ENCODE peak calls at places on chromosomes 7 and 10, in nine cellular contexts. One of them, this sample, is unnamed. For H3K9me3, the result is how much of the 10 kb centered on the place peaks cover.

GRCh38 chr7:80147543-80148376 is 13.1 kb downstream of the GNAI1 start:
- DNase-seq in CD8-positive, alpha-beta T cell: no peak
- DNase-seq in gastrocnemius medialis: no peak
- DNase-seq in mucosa of descending colon: no peak
- DNase-seq in Caco-2: no peak
- DNase-seq in HepG2: no peak
- DNase-seq in uterus: no peak
- DNase-seq in heart left ventricle: no peak
- DNase-seq in heart right ventricle: no peak
- DNase-seq in this sample: no peak

GRCh38 chr7:46713868-46714596 is 793.0 kb upstream of the IGFBP3 start:
- DNase-seq in heart right ventricle: no peak
- DNase-seq in CD8-positive, alpha-beta T cell: no peak
- DNase-seq in Caco-2: no peak
- DNase-seq in HepG2: no peak
- DNase-seq in gastrocnemius medialis: peak
- DNase-seq in uterus: peak
- DNase-seq in heart left ventricle: peak
- DNase-seq in mucosa of descending colon: peak
- DNase-seq in this sample: peak

GRCh38 chr10:93352638-93353383 is 129.3 kb downstream of the MYOF start:
- DNase-seq in HepG2: peak
- DNase-seq in mucosa of descending colon: no peak
- DNase-seq in heart left ventricle: no peak
- DNase-seq in Caco-2: no peak
- DNase-seq in uterus: no peak
- DNase-seq in CD8-positive, alpha-beta T cell: no peak
- DNase-seq in heart right ventricle: no peak
- DNase-seq in gastrocnemius medialis: no peak
- DNase-seq in this sample: no peak

GRCh38 chr10:106467506-106467905 is 697.0 kb downstream of the SORCS1 start:
- DNase-seq in HepG2: no peak
- DNase-seq in mucosa of descending colon: no peak
- DNase-seq in CD8-positive, alpha-beta T cell: no peak
- DNase-seq in gastrocnemius medialis: no peak
- DNase-seq in heart right ventricle: no peak
- DNase-seq in heart left ventricle: no peak
- DNase-seq in Caco-2: no peak
- DNase-seq in uterus: no peak
- DNase-seq in this sample: no peak

GRCh38 chr10:125797999-125798662 is 22.5 kb upstream of the MMP21 start:
- DNase-seq in uterus: no peak
- DNase-seq in gastrocnemius medialis: no peak
- DNase-seq in HepG2: peak
- DNase-seq in mucosa of descending colon: no peak
- DNase-seq in heart left ventricle: no peak
- DNase-seq in CD8-positive, alpha-beta T cell: no peak
- DNase-seq in Caco-2: no peak
- DNase-seq in heart right ventricle: no peak
- DNase-seq in this sample: no peak

GRCh38 chr7:93043393-93043985 is 74.3 kb downstream of the SAMD9 start:
- DNase-seq in Caco-2: no peak
- DNase-seq in uterus: no peak
- DNase-seq in CD8-positive, alpha-beta T cell: no peak
- DNase-seq in heart left ventricle: no peak
- DNase-seq in gastrocnemius medialis: no peak
- DNase-seq in HepG2: no peak
- DNase-seq in mucosa of descending colon: no peak
- DNase-seq in heart right ventricle: peak
- DNase-seq in this sample: peak

GRCh38 chr10:124446830-124447740 is 2.8 kb downstream of the NKX1-2 start:
- DNase-seq in HepG2: no peak
- DNase-seq in CD8-positive, alpha-beta T cell: no peak
- DNase-seq in heart left ventricle: no peak
- DNase-seq in mucosa of descending colon: no peak
- DNase-seq in heart right ventricle: no peak
- DNase-seq in Caco-2: no peak
- DNase-seq in uterus: no peak
- DNase-seq in gastrocnemius medialis: no peak
- DNase-seq in this sample: no peak

GRCh38 chr7:3007696-3008095 is 36.0 kb downstream of the CARD11 start:
- DNase-seq in Caco-2: no peak
- DNase-seq in mucosa of descending colon: no peak
- DNase-seq in heart right ventricle: no peak
- DNase-seq in heart left ventricle: no peak
- DNase-seq in gastrocnemius medialis: no peak
- DNase-seq in uterus: no peak
- DNase-seq in HepG2: no peak
- DNase-seq in CD8-positive, alpha-beta T cell: no peak
- DNase-seq in this sample: no peak

GRCh38 chr7:4713183-4713784 is 31.2 kb downstream of the FOXK1 start:
- DNase-seq in mucosa of descending colon: no peak
- DNase-seq in heart right ventricle: no peak
- DNase-seq in uterus: no peak
- DNase-seq in gastrocnemius medialis: no peak
- DNase-seq in heart left ventricle: no peak
- DNase-seq in CD8-positive, alpha-beta T cell: no peak
- DNase-seq in HepG2: no peak
- DNase-seq in Caco-2: no peak
- DNase-seq in this sample: peak

GRCh38 chr7:4711634-4712033 is 29.5 kb downstream of the FOXK1 start:
- DNase-seq in CD8-positive, alpha-beta T cell: no peak
- DNase-seq in HepG2: no peak
- DNase-seq in heart right ventricle: no peak
- DNase-seq in heart left ventricle: no peak
- DNase-seq in uterus: no peak
- DNase-seq in mucosa of descending colon: no peak
- DNase-seq in gastrocnemius medialis: no peak
- DNase-seq in Caco-2: no peak
- DNase-seq in this sample: peak

GRCh38 chr7:4714161-4714700 is 32.1 kb downstream of the FOXK1 start:
- DNase-seq in heart right ventricle: no peak
- DNase-seq in gastrocnemius medialis: no peak
- DNase-seq in Caco-2: no peak
- DNase-seq in CD8-positive, alpha-beta T cell: no peak
- DNase-seq in heart left ventricle: no peak
- DNase-seq in mucosa of descending colon: no peak
- DNase-seq in HepG2: no peak
- DNase-seq in uterus: no peak
- DNase-seq in this sample: no peak

GRCh38 chr7:4711093-4711492 is 29.0 kb downstream of the FOXK1 start:
- DNase-seq in gastrocnemius medialis: no peak
- DNase-seq in uterus: no peak
- DNase-seq in heart left ventricle: no peak
- DNase-seq in HepG2: no peak
- DNase-seq in heart right ventricle: no peak
- DNase-seq in CD8-positive, alpha-beta T cell: no peak
- DNase-seq in mucosa of descending colon: no peak
- DNase-seq in Caco-2: no peak
- DNase-seq in this sample: no peak

DNA sequence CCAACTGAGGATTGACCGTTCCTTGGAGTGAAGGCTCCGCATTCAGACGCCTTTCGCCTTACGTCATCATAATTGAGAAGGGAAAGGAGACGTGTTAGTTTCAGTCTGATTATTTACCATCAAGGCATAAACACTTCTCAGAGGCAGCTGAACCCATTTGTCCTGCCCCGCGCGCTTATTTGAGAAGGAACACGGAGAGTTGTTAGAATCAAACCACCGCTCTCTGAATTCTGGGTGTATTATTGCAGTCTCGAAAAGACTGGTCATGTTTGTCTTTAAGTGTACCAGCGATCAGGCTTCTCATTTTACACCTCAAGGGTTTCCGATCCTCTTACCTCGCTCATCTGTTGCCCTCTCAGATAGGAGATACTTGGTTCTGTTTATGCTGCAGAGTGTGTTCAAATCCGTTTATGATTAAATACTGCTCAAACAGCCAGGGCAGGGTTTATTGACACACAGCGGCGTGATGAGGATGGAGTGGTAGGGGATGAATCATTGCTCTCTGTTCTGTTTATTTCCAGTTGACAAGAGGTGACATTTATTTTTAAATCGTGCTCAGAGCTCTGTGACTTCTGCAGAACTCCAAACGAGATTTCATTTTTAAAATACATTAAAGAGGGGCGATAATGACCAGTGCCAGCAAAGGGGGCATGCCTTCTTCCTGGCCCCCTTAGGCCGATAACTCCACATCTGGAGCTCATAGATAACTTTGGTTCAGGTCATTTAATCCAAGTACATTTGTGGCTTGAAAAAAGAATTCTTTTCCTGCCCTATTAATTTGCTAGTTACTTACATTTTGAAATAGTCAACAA is 30.5 kb downstream of the FOXK1 start:
- DNase-seq in gastrocnemius medialis: peak
- DNase-seq in Caco-2: no peak
- DNase-seq in mucosa of descending colon: no peak
- DNase-seq in HepG2: peak
- DNase-seq in uterus: no peak
- DNase-seq in heart left ventricle: no peak
- DNase-seq in CD8-positive, alpha-beta T cell: no peak
- DNase-seq in heart right ventricle: no peak
- DNase-seq in this sample: peak
- H3K4me3 ChIP-seq in gastrocnemius medialis: no peak
- H3K4me3 ChIP-seq in Caco-2: no peak
- H3K4me3 ChIP-seq in mucosa of descending colon: no peak
- H3K4me3 ChIP-seq in HepG2: peak
- H3K4me3 ChIP-seq in uterus: no peak
- H3K4me3 ChIP-seq in heart left ventricle: no peak
- H3K4me3 ChIP-seq in CD8-positive, alpha-beta T cell: no peak
- H3K4me3 ChIP-seq in heart right ventricle: no peak
- H3K4me3 ChIP-seq in this sample: no peak

GRCh38 chr10:18576586-18576985 is 74.8 kb downstream of the NSUN6 start:
- DNase-seq in mucosa of descending colon: no peak
- DNase-seq in gastrocnemius medialis: no peak
- DNase-seq in HepG2: no peak
- DNase-seq in uterus: no peak
- DNase-seq in heart right ventricle: no peak
- DNase-seq in Caco-2: no peak
- DNase-seq in CD8-positive, alpha-beta T cell: no peak
- DNase-seq in heart left ventricle: no peak
- DNase-seq in this sample: no peak

GRCh38 chr10:18571076-18571475 is 80.3 kb downstream of the NSUN6 start:
- DNase-seq in gastrocnemius medialis: no peak
- DNase-seq in heart right ventricle: no peak
- DNase-seq in heart left ventricle: no peak
- DNase-seq in HepG2: no peak
- DNase-seq in uterus: no peak
- DNase-seq in mucosa of descending colon: no peak
- DNase-seq in CD8-positive, alpha-beta T cell: no peak
- DNase-seq in Caco-2: no peak
- DNase-seq in this sample: no peak

GRCh38 chr10:18572959-18573561 is 78.3 kb downstream of the NSUN6 start:
- DNase-seq in uterus: no peak
- DNase-seq in Caco-2: no peak
- DNase-seq in heart right ventricle: no peak
- DNase-seq in gastrocnemius medialis: no peak
- DNase-seq in CD8-positive, alpha-beta T cell: no peak
- DNase-seq in mucosa of descending colon: no peak
- DNase-seq in heart left ventricle: no peak
- DNase-seq in HepG2: no peak
- DNase-seq in this sample: no peak

GRCh38 chr10:18567343-18567856 is 84.0 kb downstream of the NSUN6 start:
- DNase-seq in uterus: no peak
- DNase-seq in HepG2: no peak
- DNase-seq in heart left ventricle: no peak
- DNase-seq in CD8-positive, alpha-beta T cell: no peak
- DNase-seq in Caco-2: no peak
- DNase-seq in gastrocnemius medialis: no peak
- DNase-seq in heart right ventricle: no peak
- DNase-seq in mucosa of descending colon: no peak
- DNase-seq in this sample: no peak

GRCh38 chr10:18571780-18572179 is 79.6 kb downstream of the NSUN6 start:
- DNase-seq in CD8-positive, alpha-beta T cell: no peak
- DNase-seq in uterus: no peak
- DNase-seq in gastrocnemius medialis: no peak
- DNase-seq in mucosa of descending colon: no peak
- DNase-seq in Caco-2: no peak
- DNase-seq in heart left ventricle: no peak
- DNase-seq in heart right ventricle: no peak
- DNase-seq in HepG2: no peak
- DNase-seq in this sample: no peak
- H3K9me3 ChIP-seq in CD8-positive, alpha-beta T cell: under half
- H3K9me3 ChIP-seq in uterus: under half
- H3K9me3 ChIP-seq in gastrocnemius medialis: under half
- H3K9me3 ChIP-seq in mucosa of descending colon: under half
- H3K9me3 ChIP-seq in Caco-2: under half
- H3K9me3 ChIP-seq in heart left ventricle: under half
- H3K9me3 ChIP-seq in heart right ventricle: under half
- H3K9me3 ChIP-seq in HepG2: half or more
- H3K9me3 ChIP-seq in this sample: under half

GRCh38 chr7:42224391-42225003 is 12.5 kb downstream of the GLI3 start:
- DNase-seq in CD8-positive, alpha-beta T cell: no peak
- DNase-seq in HepG2: no peak
- DNase-seq in Caco-2: no peak
- DNase-seq in gastrocnemius medialis: no peak
- DNase-seq in heart right ventricle: no peak
- DNase-seq in mucosa of descending colon: no peak
- DNase-seq in uterus: no peak
- DNase-seq in heart left ventricle: no peak
- DNase-seq in this sample: no peak

GRCh38 chr7:42227523-42227922 is 9.5 kb downstream of the GLI3 start:
- DNase-seq in HepG2: no peak
- DNase-seq in gastrocnemius medialis: no peak
- DNase-seq in heart left ventricle: no peak
- DNase-seq in heart right ventricle: no peak
- DNase-seq in uterus: no peak
- DNase-seq in CD8-positive, alpha-beta T cell: no peak
- DNase-seq in Caco-2: no peak
- DNase-seq in mucosa of descending colon: no peak
- DNase-seq in this sample: no peak

GRCh38 chr7:42231043-42231442 is 6.0 kb downstream of the GLI3 start:
- DNase-seq in uterus: no peak
- DNase-seq in mucosa of descending colon: no peak
- DNase-seq in heart right ventricle: no peak
- DNase-seq in gastrocnemius medialis: no peak
- DNase-seq in heart left ventricle: no peak
- DNase-seq in Caco-2: no peak
- DNase-seq in HepG2: no peak
- DNase-seq in CD8-positive, alpha-beta T cell: no peak
- DNase-seq in this sample: no peak

GRCh38 chr7:42226354-42226941 is 10.6 kb downstream of the GLI3 start:
- DNase-seq in gastrocnemius medialis: no peak
- DNase-seq in CD8-positive, alpha-beta T cell: no peak
- DNase-seq in mucosa of descending colon: no peak
- DNase-seq in heart left ventricle: no peak
- DNase-seq in HepG2: no peak
- DNase-seq in uterus: no peak
- DNase-seq in Caco-2: no peak
- DNase-seq in heart right ventricle: no peak
- DNase-seq in this sample: no peak

DNA sequence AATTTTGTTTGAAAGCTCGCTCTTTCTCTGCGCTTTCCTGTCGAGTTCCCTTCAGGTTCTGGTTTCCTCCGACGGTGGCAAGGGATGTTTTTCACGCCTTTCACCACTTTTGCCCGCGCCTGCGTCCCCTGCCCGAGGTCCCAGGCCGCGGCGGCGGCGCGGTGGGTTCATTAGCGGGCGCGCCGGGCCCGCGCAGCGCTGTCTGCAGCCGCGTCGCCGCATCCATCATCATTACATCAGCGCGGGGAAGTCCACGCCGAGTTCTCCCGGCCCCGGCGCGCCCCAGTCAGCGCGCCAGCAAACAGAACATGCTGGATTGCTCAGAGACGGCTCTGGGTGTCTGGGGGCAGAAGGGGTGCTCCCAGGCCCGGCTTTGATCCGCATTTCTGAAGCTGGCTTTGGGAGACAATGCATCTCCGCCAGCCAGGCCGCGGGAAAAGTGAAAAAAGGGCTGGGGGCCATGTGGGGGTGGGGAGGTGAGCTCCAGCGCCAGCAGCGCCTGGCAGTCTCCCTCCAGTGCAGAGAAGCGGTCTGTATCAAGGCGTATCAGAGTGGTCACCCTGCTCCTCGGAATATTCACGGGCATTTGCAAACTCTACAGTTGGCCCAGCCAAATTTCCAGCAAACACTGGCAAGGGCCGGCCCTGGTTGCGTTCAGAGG is 8.9 kb downstream of the GLI3 start:
- DNase-seq in CD8-positive, alpha-beta T cell: no peak
- DNase-seq in HepG2: no peak
- DNase-seq in heart left ventricle: peak
- DNase-seq in mucosa of descending colon: no peak
- DNase-seq in Caco-2: no peak
- DNase-seq in heart right ventricle: peak
- DNase-seq in gastrocnemius medialis: no peak
- DNase-seq in uterus: peak
- DNase-seq in this sample: peak
- H3K4me3 ChIP-seq in CD8-positive, alpha-beta T cell: no peak
- H3K4me3 ChIP-seq in HepG2: no peak
- H3K4me3 ChIP-seq in heart left ventricle: peak
- H3K4me3 ChIP-seq in mucosa of descending colon: no peak
- H3K4me3 ChIP-seq in Caco-2: no peak
- H3K4me3 ChIP-seq in heart right ventricle: peak
- H3K4me3 ChIP-seq in gastrocnemius medialis: peak
- H3K4me3 ChIP-seq in uterus: peak
- H3K4me3 ChIP-seq in this sample: peak

DNA sequence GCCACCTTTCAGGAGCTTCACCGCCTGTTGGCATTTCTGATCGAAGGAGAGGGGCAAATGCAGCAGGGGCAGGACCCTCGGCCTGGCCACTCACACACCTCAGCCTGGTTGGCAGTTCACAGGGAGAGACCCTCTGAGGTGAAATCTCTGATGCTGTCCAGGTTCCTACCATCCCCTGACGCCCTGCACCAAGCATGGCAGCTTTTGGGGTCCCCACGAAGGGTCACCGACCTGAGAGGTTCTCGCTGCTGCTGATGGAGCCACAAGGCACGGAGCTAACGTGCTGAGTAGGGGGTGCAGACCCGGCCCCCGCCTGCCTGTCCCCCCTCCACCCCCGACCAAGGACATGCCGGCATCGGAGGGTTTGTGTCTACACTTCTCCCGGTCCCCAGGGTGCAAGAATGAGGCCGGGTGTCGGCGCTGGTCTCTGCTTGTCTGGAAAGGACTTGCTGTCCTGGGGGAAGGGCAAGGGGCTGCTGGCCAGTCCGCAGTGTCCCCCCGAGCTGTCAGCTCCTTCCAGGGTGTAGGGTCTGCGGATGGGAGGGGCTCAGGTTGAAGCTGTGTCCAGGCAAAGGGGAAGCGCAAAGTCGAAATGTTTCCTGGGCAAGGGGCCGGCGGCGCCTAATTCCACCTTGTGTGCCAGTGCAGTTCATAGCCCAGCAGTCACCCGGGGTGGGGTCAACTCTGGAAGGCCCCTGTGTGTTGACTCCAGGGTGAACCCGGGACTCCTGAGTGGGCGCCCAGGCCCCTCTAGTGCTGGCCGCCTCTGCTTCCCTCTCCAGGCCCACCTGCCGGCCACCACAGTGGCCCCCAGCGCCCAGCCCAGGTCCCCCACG is 132.6 kb downstream of the DNAJB6 start:
- DNase-seq in CD8-positive, alpha-beta T cell: no peak
- DNase-seq in mucosa of descending colon: no peak
- DNase-seq in uterus: no peak
- DNase-seq in heart right ventricle: no peak
- DNase-seq in heart left ventricle: no peak
- DNase-seq in gastrocnemius medialis: no peak
- DNase-seq in HepG2: no peak
- DNase-seq in Caco-2: no peak
- DNase-seq in this sample: no peak
- H3K9me3 ChIP-seq in CD8-positive, alpha-beta T cell: under half
- H3K9me3 ChIP-seq in mucosa of descending colon: under half
- H3K9me3 ChIP-seq in uterus: under half
- H3K9me3 ChIP-seq in heart right ventricle: under half
- H3K9me3 ChIP-seq in heart left ventricle: under half
- H3K9me3 ChIP-seq in gastrocnemius medialis: under half
- H3K9me3 ChIP-seq in HepG2: under half
- H3K9me3 ChIP-seq in Caco-2: under half
- H3K9me3 ChIP-seq in this sample: under half